ENCODE peak calls at places on chromosomes 6 and 20, in eight cellular contexts. O is aorta; B is ovary; Q is pancreas; H is GM23338; W is CD4-positive, alpha-beta memory T cell; D is ascending aorta; I is right cardiac atrium. N is an unnamed sample. For H3K4me1, the result is how much of the 10 kb centered on the place peaks cover.

GRCh38 chr6:609905-610304 is 47.0 kb downstream of the HUS1B start:
- DNase-seq in O (no peak), B (no peak), Q (no peak), H (no peak), W (no peak), D (no peak), I (no peak), N (no peak)

GRCh38 chr6:35258858-35259193 is 709 bp upstream of the ZNF76 start:
- DNase-seq in O (no peak), B (no peak), Q (peak), H (peak), W (no peak), D (peak), I (no peak), N (no peak)

GRCh38 chr20:63896136-63896890 is 1.4 kb downstream of the DNAJC5 start:
- DNase-seq in O (peak), B (no peak), Q (no peak), H (peak), W (no peak), D (peak), I (peak), N (peak)

GRCh38 chr20:19876828-19877227 is 118.8 kb downstream of the RIN2 start:
- DNase-seq in O (no peak), B (no peak), Q (no peak), H (no peak), W (no peak), D (no peak), I (no peak), N (no peak)

GRCh38 chr6:87154641-87155271 is 609 bp upstream of the ZNF292 start:
- DNase-seq in O (no peak), B (no peak), Q (no peak), H (peak), W (peak), D (no peak), I (no peak), N (no peak)

GRCh38 chr6:136012948-136013347 is 161.4 kb downstream of the PDE7B start:
- DNase-seq in O (no peak), B (no peak), Q (no peak), H (no peak), W (no peak), D (no peak), I (no peak), N (no peak)

GRCh38 chr6:34374112-34374907 is 18.2 kb downstream of the NUDT3 start:
- DNase-seq in O (no peak), B (no peak), Q (no peak), H (no peak), W (no peak), D (no peak), I (no peak), N (no peak)

GRCh38 chr20:36155991-36156390 is 1.5 kb downstream of the EPB41L1 start:
- DNase-seq in O (no peak), B (no peak), Q (no peak), H (no peak), W (no peak), D (no peak), I (no peak), N (peak)

GRCh38 chr20:49790077-49790798 is 22.4 kb upstream of the SLC9A8 start:
- DNase-seq in O (no peak), B (peak), Q (no peak), H (peak), W (no peak), D (no peak), I (peak), N (peak)

GRCh38 chr20:6038256-6038655 is 15.6 kb downstream of the LRRN4 start:
- DNase-seq in O (no peak), B (no peak), Q (no peak), H (no peak), W (no peak), D (no peak), I (no peak), N (peak)

GRCh38 chr6:25257686-25258348 is 21.4 kb upstream of the CARMIL1 start:
- DNase-seq in O (no peak), B (no peak), Q (no peak), H (no peak), W (no peak), D (no peak), I (peak), N (no peak)

GRCh38 chr20:64119301-64119680 is 11.9 kb upstream of the NPBWR2 start:
- DNase-seq in O (no peak), B (no peak), Q (no peak), H (no peak), W (no peak), D (peak), I (no peak), N (no peak)

GRCh38 chr6:146543940-146544661 is 468 bp downstream of the RAB32 start:
- DNase-seq in O (no peak), B (peak), Q (peak), H (peak), W (no peak), D (peak), I (peak), N (peak)

GRCh38 chr6:99347804-99348203 is 1.7 kb downstream of the FAXC start:
- DNase-seq in O (no peak), B (no peak), Q (no peak), H (peak), W (no peak), D (no peak), I (no peak), N (no peak)

GRCh38 chr6:16857969-16858592 is 96.8 kb upstream of the ATXN1 start:
- DNase-seq in O (no peak), B (no peak), Q (no peak), H (no peak), W (no peak), D (no peak), I (no peak), N (no peak)

GRCh38 chr20:35702051-35702823 is 3.0 kb downstream of the ROMO1 start:
- DNase-seq in O (no peak), B (no peak), Q (no peak), H (no peak), W (no peak), D (no peak), I (no peak), N (no peak)

GRCh38 chr6:138833819-138834539 is 38.1 kb downstream of the ECT2L start:
- DNase-seq in O (no peak), B (peak), Q (no peak), H (no peak), W (no peak), D (no peak), I (peak), N (no peak)

GRCh38 chr20:32067234-32067821 is 15.3 kb downstream of the HCK start:
- DNase-seq in O (no peak), B (no peak), Q (no peak), H (no peak), W (no peak), D (no peak), I (no peak), N (no peak)

GRCh38 chr20:4401601-4402000 is 320.1 kb upstream of the PRND start:
- DNase-seq in O (no peak), B (no peak), Q (no peak), H (no peak), W (no peak), D (no peak), I (no peak), N (no peak)

GRCh38 chr6:99590728-99591672 is 15.6 kb upstream of the PRDM13 start:
- DNase-seq in O (no peak), B (no peak), Q (no peak), H (peak), W (no peak), D (no peak), I (no peak), N (no peak)

GRCh38 chr6:125512621-125513020 is 210.9 kb upstream of the HDDC2 start:
- DNase-seq in O (no peak), B (no peak), Q (no peak), H (peak), W (no peak), D (no peak), I (no peak), N (no peak)

GRCh38 chr6:474454-475185 is 83.1 kb downstream of the IRF4 start:
- DNase-seq in O (no peak), B (no peak), Q (no peak), H (no peak), W (peak), D (no peak), I (peak), N (no peak)

GRCh38 chr20:10935658-10936057 is 261.9 kb upstream of the JAG1 start:
- DNase-seq in O (peak), B (no peak), Q (no peak), H (no peak), W (no peak), D (peak), I (no peak), N (no peak)

GRCh38 chr6:84791233-84791632 is 26.8 kb upstream of the TBX18 start:
- DNase-seq in O (no peak), B (no peak), Q (no peak), H (no peak), W (no peak), D (no peak), I (no peak), N (no peak)

GRCh38 chr6:169913096-169913615 is 161.7 kb downstream of the ERMARD start:
- DNase-seq in O (no peak), B (no peak), Q (no peak), H (no peak), W (no peak), D (no peak), I (no peak), N (no peak)

GRCh38 chr20:57350086-57350710 is 857 bp upstream of the RAE1 start:
- DNase-seq in O (no peak), B (peak), Q (peak), H (no peak), W (no peak), D (no peak), I (peak), N (peak)

GRCh38 chr6:96520039-96520850 is 1.4 kb upstream of the UFL1 start:
- DNase-seq in O (no peak), B (no peak), Q (no peak), H (peak), W (no peak), D (no peak), I (no peak), N (no peak)

GRCh38 chr6:37218501-37218900 is 39.1 kb upstream of the TBC1D22B start:
- DNase-seq in O (no peak), B (no peak), Q (no peak), H (no peak), W (no peak), D (no peak), I (no peak), N (no peak)

GRCh38 chr6:148304976-148305375 is 37.7 kb upstream of the SASH1 start:
- DNase-seq in O (no peak), B (no peak), Q (no peak), H (peak), W (no peak), D (no peak), I (no peak), N (no peak)

GRCh38 chr20:43448748-43449535 is 8.8 kb upstream of the SRSF6 start:
- DNase-seq in O (no peak), B (no peak), Q (no peak), H (peak), W (peak), D (no peak), I (no peak), N (no peak)

GRCh38 chr6:146410851-146411595 is 132.6 kb upstream of the RAB32 start:
- DNase-seq in O (no peak), B (no peak), Q (no peak), H (no peak), W (no peak), D (no peak), I (no peak), N (no peak)

GRCh38 chr6:147936703-147937102 is 405.9 kb upstream of the SASH1 start:
- DNase-seq in O (no peak), B (no peak), Q (no peak), H (no peak), W (no peak), D (no peak), I (no peak), N (no peak)

GRCh38 chr20:1830240-1830639 is 65.0 kb upstream of the SIRPA start:
- DNase-seq in O (peak), B (peak), Q (no peak), H (no peak), W (no peak), D (peak), I (peak), N (peak)

GRCh38 chr6:136324981-136325380 is 35.3 kb upstream of the BCLAF1 start:
- DNase-seq in O (no peak), B (no peak), Q (no peak), H (no peak), W (no peak), D (no peak), I (peak), N (no peak)

GRCh38 chr6:74892091-74892490 is 313.8 kb downstream of the COL12A1 start:
- DNase-seq in O (no peak), B (peak), Q (no peak), H (no peak), W (no peak), D (no peak), I (peak), N (no peak)

GRCh38 chr6:30013296-30013922 is 47.7 kb upstream of the POLR1H start:
- DNase-seq in O (peak), B (no peak), Q (no peak), H (peak), W (peak), D (no peak), I (no peak), N (no peak)

GRCh38 chr20:8946036-8946926 is 122.6 kb upstream of the PLCB4 start:
- DNase-seq in O (no peak), B (no peak), Q (no peak), H (no peak), W (no peak), D (no peak), I (no peak), N (no peak)

GRCh38 chr6:41936073-41936837 is 5.4 kb downstream of the CCND3 start:
- DNase-seq in O (peak), B (no peak), Q (peak), H (peak), W (peak), D (peak), I (peak), N (peak)

DNA sequence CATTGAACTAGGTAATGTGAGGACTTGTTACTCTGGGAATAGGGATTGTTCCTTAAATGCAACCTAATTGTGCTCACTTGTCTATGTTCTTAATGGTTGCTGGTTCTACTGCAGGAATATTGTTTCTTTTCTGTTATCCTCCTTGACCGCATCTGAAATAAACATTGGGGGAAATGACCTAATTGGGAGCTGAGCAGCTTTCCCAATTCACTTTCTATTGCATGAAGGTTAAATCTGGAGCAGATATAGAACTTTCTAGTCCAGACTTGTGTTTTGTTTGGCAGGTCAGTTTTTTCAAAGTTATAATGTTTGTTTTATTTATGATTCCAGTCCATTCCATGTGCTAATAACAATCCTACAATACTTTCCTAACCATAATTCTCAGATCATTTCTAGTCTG is 981.0 kb upstream of the CITED2 start:
- DNase-seq in O (no peak), B (no peak), Q (no peak), H (no peak), W (no peak), D (no peak), I (no peak), N (no peak)
- H3K27ac ChIP-seq in O (no peak), B (no peak), Q (no peak), H (no peak), W (no peak), D (no peak), I (no peak), N (no peak)

GRCh38 chr20:47274449-47275108 is 81.9 kb downstream of the ZMYND8 start:
- DNase-seq in O (no peak), B (no peak), Q (no peak), H (no peak), W (no peak), D (no peak), I (no peak), N (no peak)
- H3K4me1 ChIP-seq in O (under half), B (under half), Q (under half), H (under half), W (under half), D (half or more), I (under half), N (under half)

GRCh38 chr6:15621203-15622044 is 41.4 kb downstream of the DTNBP1 start:
- DNase-seq in O (peak), B (no peak), Q (no peak), H (peak), W (no peak), D (no peak), I (peak), N (peak)
- H3K27ac ChIP-seq in O (no peak), B (no peak), Q (peak), H (no peak), W (no peak), D (no peak), I (peak), N (peak)

DNA sequence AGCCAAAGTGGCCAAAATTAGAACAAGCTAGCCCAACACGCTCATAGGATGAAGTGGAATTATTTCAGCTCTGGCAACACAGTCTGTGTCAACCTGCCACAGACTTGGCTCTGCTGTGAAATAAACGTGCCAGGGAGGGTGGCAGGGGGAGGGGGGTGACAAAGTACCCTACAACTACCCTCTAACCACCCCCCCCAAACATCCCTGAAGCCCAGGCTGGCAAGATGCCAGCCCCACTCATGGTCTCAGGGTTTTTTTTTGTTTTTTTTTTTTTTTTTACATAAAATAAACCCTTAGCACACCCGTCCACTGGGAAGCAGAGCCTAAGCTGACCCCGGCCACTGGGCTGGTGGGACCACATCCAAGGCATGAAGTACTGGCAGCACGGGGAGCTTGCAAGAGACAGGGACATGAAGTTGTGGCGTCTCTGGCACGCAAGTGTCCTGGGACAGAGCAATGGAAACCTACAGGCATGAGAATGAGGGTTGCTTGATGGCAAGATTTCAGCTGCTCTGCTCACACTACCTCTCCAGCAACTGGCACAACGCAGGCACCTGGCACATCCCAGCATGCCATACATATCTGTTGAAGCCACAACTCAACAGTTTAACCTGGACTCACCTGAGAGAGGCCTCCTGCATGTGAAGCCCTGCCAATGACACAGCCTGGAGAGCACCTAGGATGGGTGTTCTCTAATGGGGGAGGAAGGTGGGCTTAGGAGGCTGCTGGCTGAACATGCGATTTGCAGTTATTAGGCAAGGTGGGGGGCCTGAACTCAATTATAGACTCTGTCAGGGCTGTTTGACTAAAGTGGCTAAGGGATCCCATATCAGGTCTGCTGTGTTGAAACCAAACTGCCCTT is 76.4 kb downstream of the TRAM2 start:
- DNase-seq in O (no peak), B (no peak), Q (no peak), H (no peak), W (no peak), D (no peak), I (peak), N (no peak)
- H3K4me1 ChIP-seq in O (under half), B (under half), Q (under half), H (under half), W (under half), D (under half), I (under half), N (half or more)

DNA sequence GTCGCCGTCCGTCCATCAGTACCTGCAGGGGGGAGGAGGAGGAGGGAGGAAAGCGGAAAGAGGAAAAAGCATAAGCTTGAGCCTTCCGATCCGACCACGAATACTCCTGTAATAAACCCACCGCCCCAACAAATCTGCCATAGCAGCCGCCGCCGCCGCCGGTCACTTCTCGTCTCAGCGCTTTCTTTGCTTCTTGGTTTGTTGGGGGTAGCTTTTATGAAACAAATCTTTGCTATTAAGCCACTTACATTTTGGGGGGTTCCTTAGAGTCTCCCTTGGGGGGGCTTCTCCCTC is 277 bp downstream of the ADGRB3 start:
- DNase-seq in O (no peak), B (no peak), Q (no peak), H (no peak), W (no peak), D (no peak), I (no peak), N (no peak)
- H3K27ac ChIP-seq in O (no peak), B (no peak), Q (no peak), H (no peak), W (no peak), D (peak), I (peak), N (peak)

GRCh38 chr6:157840776-157841175 is 17.7 kb downstream of the SNX9 start:
- DNase-seq in O (no peak), B (no peak), Q (no peak), H (no peak), W (no peak), D (no peak), I (no peak), N (no peak)

GRCh38 chr6:157840261-157840660 is 17.2 kb downstream of the SNX9 start:
- DNase-seq in O (no peak), B (no peak), Q (no peak), H (no peak), W (no peak), D (no peak), I (no peak), N (no peak)

GRCh38 chr6:157838718-157839430 is 15.8 kb downstream of the SNX9 start:
- DNase-seq in O (no peak), B (no peak), Q (no peak), H (no peak), W (no peak), D (no peak), I (no peak), N (no peak)

GRCh38 chr6:157841211-157841840 is 18.3 kb downstream of the SNX9 start:
- DNase-seq in O (no peak), B (no peak), Q (no peak), H (no peak), W (no peak), D (no peak), I (no peak), N (no peak)

DNA sequence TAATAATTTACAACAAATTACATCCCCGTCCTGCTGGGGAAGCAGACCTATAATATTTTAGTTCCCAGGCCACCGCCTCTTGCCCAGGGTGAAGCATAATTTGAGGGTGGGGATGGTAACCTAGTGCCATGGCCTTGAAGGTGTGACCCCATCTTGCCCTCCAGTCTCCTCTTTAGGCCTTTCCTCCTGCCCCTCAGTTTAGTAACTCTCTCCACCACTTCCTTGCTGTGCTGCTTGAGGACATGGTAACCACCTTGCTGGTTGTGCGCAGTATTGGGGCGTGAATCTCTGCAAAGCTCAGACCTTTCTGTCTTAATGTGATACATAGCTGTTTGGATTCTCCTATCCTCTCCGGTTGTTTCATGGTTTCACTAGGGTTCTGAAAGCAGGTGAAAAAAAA is 16.6 kb downstream of the SNX9 start:
- DNase-seq in O (no peak), B (no peak), Q (no peak), H (no peak), W (no peak), D (no peak), I (no peak), N (no peak)
- H3K4me1 ChIP-seq in O (under half), B (under half), Q (under half), H (under half), W (under half), D (under half), I (under half), N (under half)

GRCh38 chr6:43146228-43146627 is 24.8 kb upstream of the SRF start:
- DNase-seq in O (no peak), B (no peak), Q (no peak), H (no peak), W (no peak), D (no peak), I (no peak), N (no peak)
- H3K27ac ChIP-seq in O (no peak), B (no peak), Q (no peak), H (no peak), W (no peak), D (no peak), I (no peak), N (no peak)

N was measured in heart left ventricle.